ENCODE peak calls at places on chromosomes 13 and 19, in six cellular contexts. One of them, this sample, is unnamed.

GRCh38 chr19:51020988-51021651 is 1.6 kb upstream of the KLK10 start:
- DNase-seq in suprapubic skin: no peak
- DNase-seq in left ventricle myocardium inferior: no peak
- DNase-seq in CD4-positive, CD25-positive, alpha-beta regulatory T cell: peak
- DNase-seq in effector memory CD4-positive, alpha-beta T cell: no peak
- DNase-seq in lung: no peak
- DNase-seq in this sample: no peak

GRCh38 chr13:52832268-52832667 is 16.2 kb downstream of the PCDH8 start:
- DNase-seq in CD4-positive, CD25-positive, alpha-beta regulatory T cell: no peak
- DNase-seq in suprapubic skin: no peak
- DNase-seq in lung: no peak
- DNase-seq in left ventricle myocardium inferior: no peak
- DNase-seq in effector memory CD4-positive, alpha-beta T cell: no peak
- DNase-seq in this sample: no peak

GRCh38 chr13:113796948-113797676 is 38.1 kb downstream of the TMEM255B start:
- DNase-seq in suprapubic skin: no peak
- DNase-seq in left ventricle myocardium inferior: no peak
- DNase-seq in lung: no peak
- DNase-seq in CD4-positive, CD25-positive, alpha-beta regulatory T cell: no peak
- DNase-seq in effector memory CD4-positive, alpha-beta T cell: no peak
- DNase-seq in this sample: no peak

GRCh38 chr13:95641961-95642621 is 2.4 kb downstream of the DZIP1 start:
- DNase-seq in CD4-positive, CD25-positive, alpha-beta regulatory T cell: no peak
- DNase-seq in left ventricle myocardium inferior: peak
- DNase-seq in effector memory CD4-positive, alpha-beta T cell: no peak
- DNase-seq in lung: peak
- DNase-seq in suprapubic skin: no peak
- DNase-seq in this sample: no peak

GRCh38 chr13:114035583-114036501 is 62.0 kb upstream of the C13orf46 start:
- DNase-seq in lung: no peak
- DNase-seq in CD4-positive, CD25-positive, alpha-beta regulatory T cell: no peak
- DNase-seq in suprapubic skin: no peak
- DNase-seq in effector memory CD4-positive, alpha-beta T cell: no peak
- DNase-seq in left ventricle myocardium inferior: peak
- DNase-seq in this sample: no peak

GRCh38 chr13:47549219-47549752 is 451.8 kb downstream of the SUCLA2 start:
- DNase-seq in CD4-positive, CD25-positive, alpha-beta regulatory T cell: no peak
- DNase-seq in suprapubic skin: no peak
- DNase-seq in lung: no peak
- DNase-seq in effector memory CD4-positive, alpha-beta T cell: no peak
- DNase-seq in left ventricle myocardium inferior: no peak
- DNase-seq in this sample: no peak

GRCh38 chr13:34391071-34391470 is 551.0 kb upstream of the NBEA start:
- DNase-seq in effector memory CD4-positive, alpha-beta T cell: no peak
- DNase-seq in left ventricle myocardium inferior: no peak
- DNase-seq in lung: no peak
- DNase-seq in suprapubic skin: no peak
- DNase-seq in CD4-positive, CD25-positive, alpha-beta regulatory T cell: no peak
- DNase-seq in this sample: no peak

GRCh38 chr13:114100446-114101320 is 31.7 kb downstream of the RASA3 start:
- DNase-seq in CD4-positive, CD25-positive, alpha-beta regulatory T cell: no peak
- DNase-seq in suprapubic skin: peak
- DNase-seq in lung: no peak
- DNase-seq in left ventricle myocardium inferior: no peak
- DNase-seq in effector memory CD4-positive, alpha-beta T cell: no peak
- DNase-seq in this sample: no peak

GRCh38 chr19:55175117-55175867 is 4.8 kb downstream of the SYT5 start:
- DNase-seq in suprapubic skin: no peak
- DNase-seq in lung: no peak
- DNase-seq in CD4-positive, CD25-positive, alpha-beta regulatory T cell: no peak
- DNase-seq in left ventricle myocardium inferior: no peak
- DNase-seq in effector memory CD4-positive, alpha-beta T cell: no peak
- DNase-seq in this sample: no peak

GRCh38 chr13:26541041-26541440 is 16.4 kb upstream of the WASF3 start:
- DNase-seq in CD4-positive, CD25-positive, alpha-beta regulatory T cell: no peak
- DNase-seq in suprapubic skin: no peak
- DNase-seq in lung: no peak
- DNase-seq in effector memory CD4-positive, alpha-beta T cell: no peak
- DNase-seq in left ventricle myocardium inferior: no peak
- DNase-seq in this sample: no peak

GRCh38 chr19:47113446-47114348 is at the start of gene ZC3H4:
- DNase-seq in suprapubic skin: peak
- DNase-seq in effector memory CD4-positive, alpha-beta T cell: peak
- DNase-seq in CD4-positive, CD25-positive, alpha-beta regulatory T cell: peak
- DNase-seq in lung: peak
- DNase-seq in left ventricle myocardium inferior: peak
- DNase-seq in this sample: peak

GRCh38 chr19:42282810-42283247 is 13.8 kb downstream of the CIC start:
- DNase-seq in left ventricle myocardium inferior: no peak
- DNase-seq in suprapubic skin: no peak
- DNase-seq in CD4-positive, CD25-positive, alpha-beta regulatory T cell: no peak
- DNase-seq in lung: no peak
- DNase-seq in effector memory CD4-positive, alpha-beta T cell: no peak
- DNase-seq in this sample: no peak

GRCh38 chr19:42283248-42284065 is 14.4 kb downstream of the CIC start:
- DNase-seq in left ventricle myocardium inferior: peak
- DNase-seq in effector memory CD4-positive, alpha-beta T cell: peak
- DNase-seq in CD4-positive, CD25-positive, alpha-beta regulatory T cell: peak
- DNase-seq in suprapubic skin: peak
- DNase-seq in lung: peak
- DNase-seq in this sample: peak

GRCh38 chr19:42284641-42285341 is 15.7 kb downstream of the CIC start:
- DNase-seq in suprapubic skin: peak
- DNase-seq in left ventricle myocardium inferior: no peak
- DNase-seq in effector memory CD4-positive, alpha-beta T cell: no peak
- DNase-seq in CD4-positive, CD25-positive, alpha-beta regulatory T cell: no peak
- DNase-seq in lung: no peak
- DNase-seq in this sample: no peak

GRCh38 chr19:42285546-42285945 is 16.4 kb upstream of the PRR19 start:
- DNase-seq in lung: no peak
- DNase-seq in suprapubic skin: peak
- DNase-seq in effector memory CD4-positive, alpha-beta T cell: no peak
- DNase-seq in CD4-positive, CD25-positive, alpha-beta regulatory T cell: no peak
- DNase-seq in left ventricle myocardium inferior: no peak
- DNase-seq in this sample: no peak

DNA sequence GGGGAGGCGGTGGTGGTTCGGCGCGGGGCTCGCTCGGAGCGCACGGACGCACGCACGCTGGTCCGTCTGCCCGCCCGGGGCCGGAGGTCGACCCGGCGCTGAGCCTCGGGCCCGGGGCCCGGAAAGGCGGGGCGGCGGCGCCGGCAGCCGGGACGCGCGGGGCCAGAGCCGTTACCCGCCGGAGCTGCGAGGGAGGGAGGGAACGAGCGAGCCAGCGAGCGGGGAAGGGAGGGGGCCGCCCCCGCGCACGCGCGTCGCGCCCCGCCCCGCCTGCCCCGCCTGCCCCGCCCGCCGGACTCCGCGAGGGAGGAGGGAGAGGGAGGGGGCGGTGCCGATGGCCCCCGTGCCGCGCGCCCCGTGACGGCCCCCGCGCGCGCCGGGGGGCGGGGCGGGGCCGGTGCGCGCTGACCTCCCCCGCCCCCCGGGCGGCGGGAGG is 15.0 kb downstream of the CIC start:
- DNase-seq in CD4-positive, CD25-positive, alpha-beta regulatory T cell: peak
- DNase-seq in lung: peak
- DNase-seq in left ventricle myocardium inferior: peak
- DNase-seq in effector memory CD4-positive, alpha-beta T cell: peak
- DNase-seq in suprapubic skin: peak
- DNase-seq in this sample: no peak
- H3K4me3 ChIP-seq in CD4-positive, CD25-positive, alpha-beta regulatory T cell: no peak
- H3K4me3 ChIP-seq in lung: peak
- H3K4me3 ChIP-seq in left ventricle myocardium inferior: peak
- H3K4me3 ChIP-seq in effector memory CD4-positive, alpha-beta T cell: no peak
- H3K4me3 ChIP-seq in suprapubic skin: peak
- H3K4me3 ChIP-seq in this sample: peak

DNA sequence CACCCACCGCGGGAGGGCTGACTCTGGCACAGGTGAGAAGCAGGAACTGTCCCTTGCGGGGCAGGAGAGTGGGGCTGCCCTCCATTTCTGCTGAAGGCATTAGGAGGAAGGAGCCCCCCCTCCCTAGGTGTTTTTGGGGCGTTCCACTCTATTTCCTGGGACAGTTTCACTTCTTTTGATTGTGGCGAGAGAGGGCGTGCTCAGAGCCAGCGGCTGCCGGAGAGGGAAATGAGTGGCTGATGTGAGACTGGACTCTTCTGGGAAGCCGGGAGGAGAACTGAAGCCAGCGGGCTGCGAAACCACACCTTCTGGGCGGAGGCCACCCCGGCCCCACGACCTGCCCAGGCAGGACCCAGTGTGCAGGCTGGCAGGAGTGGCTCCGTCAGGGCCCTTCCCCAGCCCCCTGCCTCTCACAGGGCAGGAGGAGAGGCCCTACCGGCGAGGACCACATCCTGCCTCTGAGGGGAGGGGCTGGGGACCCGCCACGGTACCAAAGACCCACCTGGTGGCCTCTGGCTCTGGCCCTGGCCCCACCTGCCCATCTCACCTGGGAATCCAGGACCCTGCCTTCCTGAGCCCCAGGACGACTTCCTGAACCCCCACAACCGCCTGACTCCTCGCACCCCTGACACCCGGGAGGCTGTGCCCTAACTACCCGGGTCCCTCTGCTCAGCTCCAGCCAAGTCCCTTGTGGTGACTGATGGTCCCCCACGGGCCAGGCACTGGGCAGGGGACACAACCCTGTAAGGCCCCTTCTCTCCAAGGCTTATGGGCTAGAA is 25.9 kb downstream of the MPND start:
- DNase-seq in CD4-positive, CD25-positive, alpha-beta regulatory T cell: peak
- DNase-seq in lung: peak
- DNase-seq in suprapubic skin: peak
- DNase-seq in left ventricle myocardium inferior: peak
- DNase-seq in effector memory CD4-positive, alpha-beta T cell: peak
- DNase-seq in this sample: no peak
- H3K4me3 ChIP-seq in CD4-positive, CD25-positive, alpha-beta regulatory T cell: peak
- H3K4me3 ChIP-seq in lung: no peak
- H3K4me3 ChIP-seq in suprapubic skin: peak
- H3K4me3 ChIP-seq in left ventricle myocardium inferior: peak
- H3K4me3 ChIP-seq in effector memory CD4-positive, alpha-beta T cell: peak
- H3K4me3 ChIP-seq in this sample: peak

GRCh38 chr19:48181505-48181904 is 11.0 kb downstream of the ZSWIM9 start:
- DNase-seq in lung: no peak
- DNase-seq in effector memory CD4-positive, alpha-beta T cell: no peak
- DNase-seq in suprapubic skin: no peak
- DNase-seq in CD4-positive, CD25-positive, alpha-beta regulatory T cell: no peak
- DNase-seq in left ventricle myocardium inferior: no peak
- DNase-seq in this sample: no peak
- H3K4me3 ChIP-seq in lung: no peak
- H3K4me3 ChIP-seq in effector memory CD4-positive, alpha-beta T cell: no peak
- H3K4me3 ChIP-seq in suprapubic skin: no peak
- H3K4me3 ChIP-seq in CD4-positive, CD25-positive, alpha-beta regulatory T cell: no peak
- H3K4me3 ChIP-seq in left ventricle myocardium inferior: no peak
- H3K4me3 ChIP-seq in this sample: no peak

GRCh38 chr19:45382426-45382825 is 12.1 kb upstream of the ERCC2 start:
- DNase-seq in CD4-positive, CD25-positive, alpha-beta regulatory T cell: no peak
- DNase-seq in lung: no peak
- DNase-seq in effector memory CD4-positive, alpha-beta T cell: no peak
- DNase-seq in suprapubic skin: no peak
- DNase-seq in left ventricle myocardium inferior: no peak
- DNase-seq in this sample: no peak
- H3K4me3 ChIP-seq in CD4-positive, CD25-positive, alpha-beta regulatory T cell: no peak
- H3K4me3 ChIP-seq in lung: no peak
- H3K4me3 ChIP-seq in effector memory CD4-positive, alpha-beta T cell: no peak
- H3K4me3 ChIP-seq in suprapubic skin: no peak
- H3K4me3 ChIP-seq in left ventricle myocardium inferior: no peak
- H3K4me3 ChIP-seq in this sample: no peak

GRCh38 chr19:34925278-34925855 is 1.3 kb upstream of the ZNF30 start:
- DNase-seq in CD4-positive, CD25-positive, alpha-beta regulatory T cell: no peak
- DNase-seq in suprapubic skin: no peak
- DNase-seq in lung: no peak
- DNase-seq in effector memory CD4-positive, alpha-beta T cell: no peak
- DNase-seq in left ventricle myocardium inferior: no peak
- DNase-seq in this sample: no peak

GRCh38 chr19:34926685-34927375 is at the start of gene ZNF30:
- DNase-seq in CD4-positive, CD25-positive, alpha-beta regulatory T cell: peak
- DNase-seq in effector memory CD4-positive, alpha-beta T cell: peak
- DNase-seq in lung: peak
- DNase-seq in left ventricle myocardium inferior: peak
- DNase-seq in suprapubic skin: peak
- DNase-seq in this sample: peak

DNA sequence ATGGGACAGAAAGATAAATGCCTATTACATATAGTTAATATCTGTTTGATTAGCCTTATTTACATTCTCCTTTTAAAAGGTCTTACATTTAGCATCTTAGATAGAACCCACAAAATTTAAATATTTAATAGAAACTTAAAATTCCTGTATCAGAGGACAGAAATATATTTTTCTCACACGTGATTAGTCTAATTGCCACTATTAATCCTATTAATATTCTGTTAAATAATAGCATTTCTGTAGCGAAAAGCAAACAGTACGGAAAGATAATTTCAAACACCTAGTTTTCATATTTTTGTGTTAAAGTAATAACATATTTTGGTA is 380 bp upstream of the ZNF30 start:
- DNase-seq in suprapubic skin: no peak
- DNase-seq in left ventricle myocardium inferior: no peak
- DNase-seq in effector memory CD4-positive, alpha-beta T cell: no peak
- DNase-seq in lung: no peak
- DNase-seq in CD4-positive, CD25-positive, alpha-beta regulatory T cell: no peak
- DNase-seq in this sample: no peak
- H3K4me3 ChIP-seq in suprapubic skin: peak
- H3K4me3 ChIP-seq in left ventricle myocardium inferior: peak
- H3K4me3 ChIP-seq in effector memory CD4-positive, alpha-beta T cell: peak
- H3K4me3 ChIP-seq in lung: no peak
- H3K4me3 ChIP-seq in CD4-positive, CD25-positive, alpha-beta regulatory T cell: peak
- H3K4me3 ChIP-seq in this sample: peak

GRCh38 chr19:2477732-2478191 is 1.8 kb downstream of the GADD45B start:
- DNase-seq in suprapubic skin: no peak
- DNase-seq in left ventricle myocardium inferior: no peak
- DNase-seq in effector memory CD4-positive, alpha-beta T cell: peak
- DNase-seq in CD4-positive, CD25-positive, alpha-beta regulatory T cell: peak
- DNase-seq in lung: peak
- DNase-seq in this sample: no peak
- H3K4me3 ChIP-seq in suprapubic skin: peak
- H3K4me3 ChIP-seq in left ventricle myocardium inferior: peak
- H3K4me3 ChIP-seq in effector memory CD4-positive, alpha-beta T cell: peak
- H3K4me3 ChIP-seq in CD4-positive, CD25-positive, alpha-beta regulatory T cell: peak
- H3K4me3 ChIP-seq in lung: peak
- H3K4me3 ChIP-seq in this sample: peak

This sample was measured in thoracic aorta.